ENCODE peak calls at places on chromosomes 2 and 18, in eight cellular contexts. W is EH; B is NCI-H1417 treated with DMSO at 0.1 percent for 48 hours; T is NB4; K is stimulated activated CD8-positive, alpha-beta memory T cell treated with anti-CD3 and anti-CD28 coated beads, Interleukin-15, amount 100 ng/mL, for 1 hour; J is AML-193; G is EL; R is sciatic nerve. V is an unnamed sample.

GRCh38 chr2:107597507-107597906 is 229.2 kb upstream of the RGPD4 start:
- DNase-seq in T (no peak), J (no peak), B (no peak), R (no peak), W (no peak), G (no peak), K (no peak), V (no peak)

GRCh38 chr2:15568874-15569273 is 7.7 kb upstream of the NBAS start:
- DNase-seq in W (no peak), R (no peak), G (no peak), K (no peak), T (no peak), B (no peak), J (no peak), V (no peak)

GRCh38 chr2:120690521-120690920 is 45.1 kb upstream of the GLI2 start:
- DNase-seq in R (no peak), G (no peak), J (no peak), T (no peak), B (no peak), W (no peak), K (no peak), V (no peak)

GRCh38 chr18:37298816-37299215 is 266.8 kb downstream of the CELF4 start:
- DNase-seq in R (no peak), J (no peak), K (no peak), W (no peak), T (no peak), G (no peak), B (no peak), V (no peak)

GRCh38 chr2:120320318-120320851 is 25.6 kb upstream of the INHBB start:
- DNase-seq in W (no peak), B (no peak), R (no peak), G (no peak), T (no peak), J (no peak), K (no peak), V (no peak)

GRCh38 chr2:75560022-75560767 is 544 bp downstream of the EVA1A start:
- DNase-seq in K (no peak), B (no peak), G (peak; percentile 44), J (no peak), R (no peak), W (peak; percentile 56), T (no peak), V (no peak)

GRCh38 chr2:177405029-177405692 is 12.6 kb downstream of the AGPS start:
- DNase-seq in G (no peak), B (no peak), W (no peak), T (no peak), J (no peak), R (no peak), K (no peak), V (no peak)

GRCh38 chr2:180322781-180323180 is 315.7 kb upstream of the CWC22 start:
- DNase-seq in W (peak; percentile 35), T (no peak), B (no peak), G (peak; percentile 33), K (no peak), R (no peak), J (no peak), V (no peak)

GRCh38 chr2:68715353-68716041 is 19.1 kb upstream of the ARHGAP25 start:
- DNase-seq in W (peak; percentile 47), R (peak; percentile 67), K (no peak), G (peak; percentile 53), J (peak; percentile 28), T (peak; percentile 70), B (no peak), V (peak; percentile 62)

GRCh38 chr2:158905824-158906223 is 62.6 kb upstream of the TANC1 start:
- DNase-seq in J (no peak), T (no peak), B (no peak), K (no peak), G (no peak), R (no peak), W (no peak), V (no peak)

GRCh38 chr18:77777126-77777525 is 527.5 kb downstream of the GALR1 start:
- DNase-seq in T (no peak), B (no peak), K (no peak), W (no peak), G (no peak), J (no peak), R (no peak), V (no peak)

GRCh38 chr2:143357956-143358355 is 228.7 kb downstream of the ARHGAP15 start:
- DNase-seq in W (no peak), T (no peak), G (no peak), J (no peak), K (no peak), B (no peak), R (no peak), V (no peak)

GRCh38 chr2:189254268-189254883 is 74.8 kb upstream of the COL5A2 start:
- DNase-seq in K (no peak), B (no peak), W (peak; percentile 85), R (peak; percentile 72), T (no peak), J (no peak), G (peak; percentile 90), V (no peak)

GRCh38 chr2:74001121-74001520 is 16.4 kb downstream of the TET3 start:
- DNase-seq in G (peak; percentile 34), K (no peak), R (no peak), J (no peak), W (no peak), B (no peak), T (peak; percentile 46), V (no peak)

GRCh38 chr18:7021994-7022840 is 95.4 kb downstream of the LAMA1 start:
- DNase-seq in J (peak; percentile 19), T (peak; percentile 60), B (no peak), W (peak; percentile 40), G (peak; percentile 44), K (no peak), R (no peak), V (peak; percentile 15)

GRCh38 chr18:2406544-2406943 is 164.8 kb downstream of the METTL4 start:
- DNase-seq in R (no peak), G (peak; percentile 45), B (no peak), K (no peak), W (peak; percentile 92), T (no peak), J (no peak), V (no peak)

GRCh38 chr2:53545159-53546055 is 222.2 kb upstream of the CHAC2 start:
- DNase-seq in T (no peak), R (no peak), W (no peak), B (no peak), G (no peak), J (no peak), K (no peak), V (no peak)

GRCh38 chr2:240235149-240235803 is 94.8 kb upstream of the OTOS start:
- DNase-seq in G (no peak), W (no peak), J (no peak), K (no peak), B (no peak), T (no peak), R (no peak), V (no peak)

GRCh38 chr2:150122871-150123588 is 364.4 kb downstream of the RND3 start:
- DNase-seq in T (no peak), R (no peak), K (no peak), G (no peak), W (peak; percentile 90), B (no peak), J (no peak), V (no peak)

GRCh38 chr18:27862056-27862682 is 314.8 kb downstream of the CDH2 start:
- DNase-seq in B (no peak), J (no peak), W (no peak), G (no peak), R (no peak), T (no peak), K (no peak), V (no peak)

GRCh38 chr18:23725351-23725750 is 36.1 kb downstream of the LAMA3 start:
- DNase-seq in T (no peak), B (no peak), G (no peak), K (no peak), R (no peak), J (no peak), W (no peak), V (no peak)

GRCh38 chr18:79030680-79031079 is 38.5 kb upstream of the ATP9B start:
- DNase-seq in J (no peak), K (no peak), G (no peak), W (no peak), B (no peak), T (no peak), R (no peak), V (no peak)

GRCh38 chr2:100427627-100428258 is 10.3 kb upstream of the CHST10 start:
- DNase-seq in W (peak; percentile 49), J (peak; percentile 41), R (peak; percentile 74), T (peak; percentile 58), B (no peak), G (peak; percentile 24), K (peak; percentile 61), V (peak; percentile 49)

GRCh38 chr2:235413084-235413483 is 80.8 kb upstream of the AGAP1 start:
- DNase-seq in W (no peak), G (no peak), T (no peak), B (no peak), K (no peak), J (no peak), R (no peak), V (no peak)

GRCh38 chr2:240947176-240947575 is 41.0 kb downstream of the CROCC2 start:
- DNase-seq in W (no peak), K (no peak), G (no peak), T (no peak), B (no peak), J (no peak), R (peak; percentile 42), V (no peak)

GRCh38 chr2:195124391-195125079 is 532.5 kb upstream of the SLC39A10 start:
- DNase-seq in B (no peak), J (no peak), R (no peak), T (no peak), W (no peak), G (no peak), K (no peak), V (no peak)

GRCh38 chr18:13611058-13611615 is 115.2 kb downstream of the FAM210A start:
- DNase-seq in J (no peak), B (no peak), T (no peak), G (peak; percentile 6), W (peak; percentile 9), K (no peak), R (no peak), V (no peak)

V was measured in HCT116.